ENCODE peak calls at places on chromosome 14, in nine cellular contexts. One of them, this sample, is unnamed.

GRCh38 chr14:24081739-24082204 is 10.4 kb downstream of the CPNE6 start:
- DNase-seq in omental fat pad: no peak
- DNase-seq in endodermal cell: no peak
- DNase-seq in ascending aorta: no peak
- DNase-seq in right atrium auricular region: no peak
- DNase-seq in A673: no peak
- DNase-seq in tibial artery: no peak
- DNase-seq in WTC11: no peak
- DNase-seq in keratinocyte: no peak
- DNase-seq in this sample: no peak

GRCh38 chr14:91205449-91205848 is 39.1 kb downstream of the GPR68 start:
- DNase-seq in omental fat pad: no peak
- DNase-seq in endodermal cell: no peak
- DNase-seq in ascending aorta: no peak
- DNase-seq in right atrium auricular region: no peak
- DNase-seq in A673: no peak
- DNase-seq in tibial artery: no peak
- DNase-seq in WTC11: no peak
- DNase-seq in keratinocyte: no peak
- DNase-seq in this sample: no peak

GRCh38 chr14:64910847-64911495 is 3.3 kb upstream of the CHURC1 start:
- DNase-seq in omental fat pad: no peak
- DNase-seq in endodermal cell: peak
- DNase-seq in ascending aorta: no peak
- DNase-seq in right atrium auricular region: no peak
- DNase-seq in A673: peak
- DNase-seq in tibial artery: no peak
- DNase-seq in WTC11: no peak
- DNase-seq in keratinocyte: no peak
- DNase-seq in this sample: no peak

GRCh38 chr14:91252901-91253794 is 8.6 kb upstream of the GPR68 start:
- DNase-seq in omental fat pad: no peak
- DNase-seq in endodermal cell: peak
- DNase-seq in ascending aorta: no peak
- DNase-seq in right atrium auricular region: no peak
- DNase-seq in A673: no peak
- DNase-seq in tibial artery: no peak
- DNase-seq in WTC11: peak
- DNase-seq in keratinocyte: no peak
- DNase-seq in this sample: no peak

GRCh38 chr14:32623300-32624093 is 294.4 kb downstream of the AKAP6 start:
- DNase-seq in omental fat pad: no peak
- DNase-seq in endodermal cell: no peak
- DNase-seq in ascending aorta: no peak
- DNase-seq in right atrium auricular region: no peak
- DNase-seq in A673: peak
- DNase-seq in tibial artery: peak
- DNase-seq in WTC11: no peak
- DNase-seq in keratinocyte: no peak
- DNase-seq in this sample: no peak

GRCh38 chr14:96410119-96410518 is 18.2 kb downstream of the AK7 start:
- DNase-seq in omental fat pad: no peak
- DNase-seq in endodermal cell: no peak
- DNase-seq in ascending aorta: no peak
- DNase-seq in right atrium auricular region: no peak
- DNase-seq in A673: no peak
- DNase-seq in tibial artery: no peak
- DNase-seq in WTC11: no peak
- DNase-seq in keratinocyte: no peak
- DNase-seq in this sample: no peak

GRCh38 chr14:87108726-87109125 is 884.3 kb downstream of the GALC start:
- DNase-seq in omental fat pad: no peak
- DNase-seq in endodermal cell: no peak
- DNase-seq in ascending aorta: no peak
- DNase-seq in right atrium auricular region: no peak
- DNase-seq in A673: peak
- DNase-seq in tibial artery: no peak
- DNase-seq in WTC11: no peak
- DNase-seq in keratinocyte: peak
- DNase-seq in this sample: no peak

GRCh38 chr14:19801118-19801464 is 2.5 kb upstream of the OR4N2 start:
- DNase-seq in omental fat pad: no peak
- DNase-seq in endodermal cell: no peak
- DNase-seq in ascending aorta: no peak
- DNase-seq in right atrium auricular region: no peak
- DNase-seq in A673: no peak
- DNase-seq in tibial artery: no peak
- DNase-seq in WTC11: no peak
- DNase-seq in keratinocyte: no peak
- DNase-seq in this sample: no peak

GRCh38 chr14:89455412-89455811 is 38.4 kb upstream of the FOXN3 start:
- DNase-seq in omental fat pad: no peak
- DNase-seq in endodermal cell: peak
- DNase-seq in ascending aorta: no peak
- DNase-seq in right atrium auricular region: no peak
- DNase-seq in A673: no peak
- DNase-seq in tibial artery: no peak
- DNase-seq in WTC11: no peak
- DNase-seq in keratinocyte: no peak
- DNase-seq in this sample: no peak

GRCh38 chr14:69887740-69888657 is 8.8 kb downstream of the SMOC1 start:
- DNase-seq in omental fat pad: no peak
- DNase-seq in endodermal cell: no peak
- DNase-seq in ascending aorta: no peak
- DNase-seq in right atrium auricular region: no peak
- DNase-seq in A673: no peak
- DNase-seq in tibial artery: no peak
- DNase-seq in WTC11: no peak
- DNase-seq in keratinocyte: no peak
- DNase-seq in this sample: no peak

GRCh38 chr14:100669468-100669867 is 57.2 kb upstream of the DLK1 start:
- DNase-seq in omental fat pad: no peak
- DNase-seq in endodermal cell: no peak
- DNase-seq in ascending aorta: no peak
- DNase-seq in right atrium auricular region: no peak
- DNase-seq in A673: no peak
- DNase-seq in tibial artery: no peak
- DNase-seq in WTC11: no peak
- DNase-seq in keratinocyte: no peak
- DNase-seq in this sample: no peak

GRCh38 chr14:63200767-63201166 is 3.5 kb upstream of the RHOJ start:
- DNase-seq in omental fat pad: no peak
- DNase-seq in endodermal cell: no peak
- DNase-seq in ascending aorta: no peak
- DNase-seq in right atrium auricular region: no peak
- DNase-seq in A673: no peak
- DNase-seq in tibial artery: no peak
- DNase-seq in WTC11: no peak
- DNase-seq in keratinocyte: no peak
- DNase-seq in this sample: no peak

GRCh38 chr14:73397810-73398209 is 60.5 kb downstream of the NUMB start:
- DNase-seq in omental fat pad: no peak
- DNase-seq in endodermal cell: no peak
- DNase-seq in ascending aorta: no peak
- DNase-seq in right atrium auricular region: no peak
- DNase-seq in A673: no peak
- DNase-seq in tibial artery: no peak
- DNase-seq in WTC11: no peak
- DNase-seq in keratinocyte: no peak
- DNase-seq in this sample: no peak

GRCh38 chr14:52863339-52863700 is 71.9 kb upstream of the GNPNAT1 start:
- DNase-seq in omental fat pad: no peak
- DNase-seq in endodermal cell: no peak
- DNase-seq in ascending aorta: no peak
- DNase-seq in right atrium auricular region: no peak
- DNase-seq in A673: no peak
- DNase-seq in tibial artery: no peak
- DNase-seq in WTC11: no peak
- DNase-seq in keratinocyte: no peak
- DNase-seq in this sample: no peak

GRCh38 chr14:100588671-100589070 is 1.5 kb upstream of the BEGAIN start:
- DNase-seq in omental fat pad: no peak
- DNase-seq in endodermal cell: peak
- DNase-seq in ascending aorta: no peak
- DNase-seq in right atrium auricular region: no peak
- DNase-seq in A673: no peak
- DNase-seq in tibial artery: peak
- DNase-seq in WTC11: peak
- DNase-seq in keratinocyte: no peak
- DNase-seq in this sample: no peak

GRCh38 chr14:93347850-93348249 is 868 bp downstream of the COX8C start:
- DNase-seq in omental fat pad: no peak
- DNase-seq in endodermal cell: no peak
- DNase-seq in ascending aorta: no peak
- DNase-seq in right atrium auricular region: no peak
- DNase-seq in A673: peak
- DNase-seq in tibial artery: no peak
- DNase-seq in WTC11: no peak
- DNase-seq in keratinocyte: no peak
- DNase-seq in this sample: no peak

DNA sequence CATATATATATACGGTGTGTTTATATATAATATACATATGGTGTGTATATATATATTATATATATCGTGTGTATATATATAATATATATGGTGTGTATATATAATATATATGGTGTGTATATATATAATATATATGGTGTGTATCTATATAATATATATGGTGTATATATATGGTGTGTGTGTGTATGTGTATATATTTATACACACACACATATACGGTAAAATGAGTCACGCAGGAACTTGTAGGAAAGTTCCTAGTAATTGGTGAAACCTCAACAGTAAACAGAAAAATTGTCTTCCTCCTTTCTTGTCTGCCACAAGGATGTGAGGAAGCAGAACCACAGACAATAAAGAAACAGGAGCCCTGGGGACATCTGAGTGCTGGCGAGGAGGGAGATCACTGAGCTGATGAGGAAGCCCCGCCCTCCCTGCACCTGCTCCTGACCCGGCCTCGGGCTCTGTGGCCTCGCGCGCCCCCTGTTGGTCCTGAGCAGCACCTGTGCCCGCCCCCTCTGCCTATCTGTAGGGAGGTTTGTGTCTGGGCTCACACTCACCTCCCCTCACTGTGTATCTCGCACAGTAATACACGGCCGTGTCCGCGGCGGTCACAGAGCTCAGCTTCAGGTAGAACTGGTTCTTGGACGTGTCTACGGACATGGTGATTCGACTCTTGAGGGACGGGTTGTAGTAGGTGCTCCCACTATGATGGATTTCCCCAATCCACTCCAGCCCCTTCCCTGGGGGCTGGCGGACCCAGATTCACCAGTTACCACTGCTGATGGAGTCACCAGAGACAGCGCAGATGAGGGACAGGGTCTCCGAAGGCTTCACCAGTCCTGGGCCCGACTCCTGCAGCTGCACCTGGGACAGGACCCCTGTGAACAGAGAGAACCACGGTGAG is 1079.4 kb downstream of the TMEM121 start:
- DNase-seq in omental fat pad: no peak
- DNase-seq in endodermal cell: peak
- DNase-seq in ascending aorta: no peak
- DNase-seq in right atrium auricular region: no peak
- DNase-seq in A673: peak
- DNase-seq in tibial artery: no peak
- DNase-seq in WTC11: no peak
- DNase-seq in keratinocyte: no peak
- DNase-seq in this sample: no peak
- TF ChIP-seq CTCF in omental fat pad: no peak
- TF ChIP-seq CTCF in endodermal cell: no peak
- TF ChIP-seq CTCF in ascending aorta: no peak
- TF ChIP-seq CTCF in right atrium auricular region: no peak
- TF ChIP-seq CTCF in A673: peak
- TF ChIP-seq CTCF in tibial artery: no peak
- TF ChIP-seq CTCF in WTC11: no peak
- TF ChIP-seq CTCF in keratinocyte: no peak
- TF ChIP-seq CTCF in this sample: no peak

DNA sequence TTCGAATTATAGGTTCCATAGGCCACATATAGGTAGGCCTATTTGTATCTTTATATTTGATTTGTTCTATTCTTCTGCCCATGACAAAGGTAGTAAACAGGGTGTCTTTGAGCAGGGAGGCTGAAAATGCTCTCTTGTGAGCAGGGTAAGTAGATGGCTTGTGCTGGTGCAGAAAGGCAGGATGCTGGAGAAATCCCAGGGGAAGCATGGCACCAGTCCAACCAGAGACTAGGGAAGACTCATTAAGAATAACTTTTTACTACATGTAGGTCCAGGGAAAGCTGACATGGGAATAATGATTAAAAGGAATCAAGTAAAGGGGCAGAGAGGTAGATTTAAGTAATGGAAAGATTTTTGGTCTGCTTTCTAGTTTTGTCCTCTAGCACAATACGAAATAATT is 245.0 kb downstream of the RGS6 start:
- DNase-seq in omental fat pad: no peak
- DNase-seq in endodermal cell: no peak
- DNase-seq in ascending aorta: no peak
- DNase-seq in right atrium auricular region: no peak
- DNase-seq in A673: no peak
- DNase-seq in tibial artery: no peak
- DNase-seq in WTC11: no peak
- DNase-seq in keratinocyte: no peak
- DNase-seq in this sample: no peak
- TF ChIP-seq CTCF in omental fat pad: no peak
- TF ChIP-seq CTCF in endodermal cell: no peak
- TF ChIP-seq CTCF in ascending aorta: no peak
- TF ChIP-seq CTCF in right atrium auricular region: no peak
- TF ChIP-seq CTCF in A673: no peak
- TF ChIP-seq CTCF in tibial artery: no peak
- TF ChIP-seq CTCF in WTC11: no peak
- TF ChIP-seq CTCF in keratinocyte: no peak
- TF ChIP-seq CTCF in this sample: no peak

GRCh38 chr14:51750542-51750941 is 98.8 kb downstream of the FRMD6 start:
- DNase-seq in omental fat pad: no peak
- DNase-seq in endodermal cell: peak
- DNase-seq in ascending aorta: no peak
- DNase-seq in right atrium auricular region: no peak
- DNase-seq in A673: peak
- DNase-seq in tibial artery: no peak
- DNase-seq in WTC11: peak
- DNase-seq in keratinocyte: no peak
- DNase-seq in this sample: no peak
- TF ChIP-seq CTCF in omental fat pad: no peak
- TF ChIP-seq CTCF in endodermal cell: peak
- TF ChIP-seq CTCF in ascending aorta: no peak
- TF ChIP-seq CTCF in right atrium auricular region: no peak
- TF ChIP-seq CTCF in A673: peak
- TF ChIP-seq CTCF in tibial artery: no peak
- TF ChIP-seq CTCF in WTC11: no peak
- TF ChIP-seq CTCF in keratinocyte: no peak
- TF ChIP-seq CTCF in this sample: no peak

GRCh38 chr14:85531594-85532391 is 1.8 kb downstream of the FLRT2 start:
- DNase-seq in omental fat pad: no peak
- DNase-seq in endodermal cell: peak
- DNase-seq in ascending aorta: no peak
- DNase-seq in right atrium auricular region: peak
- DNase-seq in A673: peak
- DNase-seq in tibial artery: peak
- DNase-seq in WTC11: peak
- DNase-seq in keratinocyte: no peak
- DNase-seq in this sample: peak
- TF ChIP-seq CTCF in omental fat pad: no peak
- TF ChIP-seq CTCF in endodermal cell: peak
- TF ChIP-seq CTCF in ascending aorta: peak
- TF ChIP-seq CTCF in right atrium auricular region: no peak
- TF ChIP-seq CTCF in A673: peak
- TF ChIP-seq CTCF in tibial artery: no peak
- TF ChIP-seq CTCF in WTC11: no peak
- TF ChIP-seq CTCF in keratinocyte: peak
- TF ChIP-seq CTCF in this sample: peak

This sample was measured in type B pancreatic cell.